ENCODE peak calls at places on chromosome 12, in five cellular contexts. One of them, this sample, is unnamed.

GRCh38 chr12:5461966-5462365 is 30.1 kb downstream of the NTF3 start:
- DNase-seq in GM12878: no peak
- DNase-seq in K562: no peak
- DNase-seq in HepG2: no peak
- DNase-seq in HEK293T: no peak
- DNase-seq in this sample: no peak

GRCh38 chr12:90653051-90653450 is 301.9 kb downstream of the CCER1 start:
- DNase-seq in GM12878: no peak
- DNase-seq in K562: no peak
- DNase-seq in HEK293T: no peak
- DNase-seq in HepG2: no peak
- DNase-seq in this sample: no peak

GRCh38 chr12:50753232-50753769 is 10.6 kb upstream of the ATF1 start:
- DNase-seq in HEK293T: no peak
- DNase-seq in HepG2: no peak
- DNase-seq in GM12878: no peak
- DNase-seq in K562: no peak
- DNase-seq in this sample: no peak

GRCh38 chr12:94244165-94245133 is 96.1 kb downstream of the PLXNC1 start:
- DNase-seq in HEK293T: no peak
- DNase-seq in HepG2: no peak
- DNase-seq in GM12878: no peak
- DNase-seq in K562: no peak
- DNase-seq in this sample: no peak

GRCh38 chr12:70853326-70853725 is 67.2 kb downstream of the PTPRR start:
- DNase-seq in GM12878: no peak
- DNase-seq in K562: no peak
- DNase-seq in HepG2: peak; percentile 2
- DNase-seq in HEK293T: no peak
- DNase-seq in this sample: no peak

GRCh38 chr12:116201908-116202307 is 75.6 kb downstream of the MED13L start:
- DNase-seq in K562: no peak
- DNase-seq in HEK293T: no peak
- DNase-seq in GM12878: no peak
- DNase-seq in HepG2: no peak
- DNase-seq in this sample: no peak

GRCh38 chr12:131129839-131130238 is 176.1 kb downstream of the ADGRD1 start:
- DNase-seq in K562: no peak
- DNase-seq in GM12878: no peak
- DNase-seq in HEK293T: no peak
- DNase-seq in HepG2: no peak
- DNase-seq in this sample: peak; percentile 91

GRCh38 chr12:57216014-57216891 is at the start of gene NXPH4:
- DNase-seq in HEK293T: peak; percentile 58
- DNase-seq in K562: peak; percentile 95
- DNase-seq in HepG2: no peak
- DNase-seq in GM12878: no peak
- DNase-seq in this sample: peak; percentile 79

GRCh38 chr12:52634266-52635056 is 16.1 kb upstream of the KRT73 start:
- DNase-seq in K562: no peak
- DNase-seq in HepG2: no peak
- DNase-seq in HEK293T: no peak
- DNase-seq in GM12878: no peak
- DNase-seq in this sample: no peak

GRCh38 chr12:93022603-93023340 is 93.7 kb upstream of the EEA1 start:
- DNase-seq in HepG2: no peak
- DNase-seq in HEK293T: no peak
- DNase-seq in GM12878: no peak
- DNase-seq in K562: no peak
- DNase-seq in this sample: no peak

GRCh38 chr12:2652011-2652400 is 142.8 kb upstream of the FKBP4 start:
- DNase-seq in HEK293T: no peak
- DNase-seq in HepG2: no peak
- DNase-seq in GM12878: no peak
- DNase-seq in K562: no peak
- DNase-seq in this sample: no peak

GRCh38 chr12:70982991-70983390 is 62.5 kb upstream of the PTPRR start:
- DNase-seq in HepG2: no peak
- DNase-seq in HEK293T: no peak
- DNase-seq in K562: no peak
- DNase-seq in GM12878: no peak
- DNase-seq in this sample: no peak

GRCh38 chr12:132379996-132380395 is 50.6 kb upstream of the GALNT9 start:
- DNase-seq in HEK293T: peak; percentile 56
- DNase-seq in K562: no peak
- DNase-seq in HepG2: no peak
- DNase-seq in GM12878: no peak
- DNase-seq in this sample: peak; percentile 71

GRCh38 chr12:92134638-92135274 is 10.9 kb downstream of the BTG1 start:
- DNase-seq in K562: no peak
- DNase-seq in HepG2: no peak
- DNase-seq in HEK293T: no peak
- DNase-seq in GM12878: no peak
- DNase-seq in this sample: no peak

GRCh38 chr12:88334271-88334670 is 192.2 kb downstream of the TMTC3 start:
- DNase-seq in GM12878: peak; percentile 15
- DNase-seq in HEK293T: no peak
- DNase-seq in HepG2: no peak
- DNase-seq in K562: no peak
- DNase-seq in this sample: no peak

GRCh38 chr12:32891956-32892355 is 4.6 kb downstream of the PKP2 start:
- DNase-seq in HepG2: peak; percentile 75
- DNase-seq in K562: no peak
- DNase-seq in HEK293T: no peak
- DNase-seq in GM12878: no peak
- DNase-seq in this sample: no peak

GRCh38 chr12:11555743-11556625 is 93.5 kb upstream of the ETV6 start:
- DNase-seq in GM12878: no peak
- DNase-seq in HEK293T: no peak
- DNase-seq in K562: no peak
- DNase-seq in HepG2: no peak
- DNase-seq in this sample: no peak

GRCh38 chr12:115897718-115898117 is 379.8 kb downstream of the MED13L start:
- DNase-seq in HepG2: no peak
- DNase-seq in K562: no peak
- DNase-seq in GM12878: no peak
- DNase-seq in HEK293T: no peak
- DNase-seq in this sample: no peak

GRCh38 chr12:53063708-53064612 is 14.1 kb downstream of the TNS2 start:
- DNase-seq in HEK293T: no peak
- DNase-seq in GM12878: no peak
- DNase-seq in K562: no peak
- DNase-seq in HepG2: no peak
- DNase-seq in this sample: no peak

GRCh38 chr12:68040450-68041075 is 51.3 kb downstream of the IFNG-AS1 start:
- DNase-seq in HEK293T: peak; percentile 76
- DNase-seq in GM12878: peak; percentile 26
- DNase-seq in HepG2: peak; percentile 53
- DNase-seq in K562: peak; percentile 66
- DNase-seq in this sample: peak; percentile 72

GRCh38 chr12:83172441-83172840 is 485.7 kb downstream of the TMTC2 start:
- DNase-seq in HEK293T: no peak
- DNase-seq in HepG2: no peak
- DNase-seq in GM12878: no peak
- DNase-seq in K562: no peak
- DNase-seq in this sample: no peak

GRCh38 chr12:125121095-125121494 is 55.9 kb downstream of the AACS start:
- DNase-seq in HepG2: no peak
- DNase-seq in K562: no peak
- DNase-seq in GM12878: no peak
- DNase-seq in HEK293T: no peak
- DNase-seq in this sample: no peak

GRCh38 chr12:104505095-104505819 is 48.5 kb downstream of the CHST11 start:
- DNase-seq in K562: no peak
- DNase-seq in HEK293T: no peak
- DNase-seq in HepG2: no peak
- DNase-seq in GM12878: peak; percentile 64
- DNase-seq in this sample: no peak

GRCh38 chr12:118377005-118377890 is 893 bp downstream of the SUDS3 start:
- DNase-seq in GM12878: no peak
- DNase-seq in K562: no peak
- DNase-seq in HEK293T: no peak
- DNase-seq in HepG2: no peak
- DNase-seq in this sample: peak; percentile 23

GRCh38 chr12:54993181-54993835 is 8.7 kb upstream of the TESPA1 start:
- DNase-seq in K562: peak; percentile 65
- DNase-seq in GM12878: no peak
- DNase-seq in HepG2: peak; percentile 59
- DNase-seq in HEK293T: peak; percentile 66
- DNase-seq in this sample: peak; percentile 60

GRCh38 chr12:78018146-78018910 is 187.6 kb downstream of the NAV3 start:
- DNase-seq in HEK293T: no peak
- DNase-seq in K562: no peak
- DNase-seq in GM12878: no peak
- DNase-seq in HepG2: peak; percentile 3
- DNase-seq in this sample: no peak

GRCh38 chr12:16756833-16757552 is 151.0 kb upstream of the LMO3 start:
- DNase-seq in HEK293T: no peak
- DNase-seq in GM12878: peak; percentile 3
- DNase-seq in K562: no peak
- DNase-seq in HepG2: no peak
- DNase-seq in this sample: peak; percentile 0

GRCh38 chr12:12705833-12706520 is 10.0 kb upstream of the GPR19 start:
- DNase-seq in K562: no peak
- DNase-seq in HEK293T: no peak
- DNase-seq in GM12878: no peak
- DNase-seq in HepG2: no peak
- DNase-seq in this sample: no peak

GRCh38 chr12:84793558-84794367 is 118.8 kb downstream of the SLC6A15 start:
- DNase-seq in K562: no peak
- DNase-seq in GM12878: no peak
- DNase-seq in HEK293T: no peak
- DNase-seq in HepG2: no peak
- DNase-seq in this sample: no peak

GRCh38 chr12:52119398-52120254 is 40.1 kb downstream of the SMIM41 start:
- DNase-seq in HepG2: peak; percentile 70
- DNase-seq in HEK293T: peak; percentile 79
- DNase-seq in GM12878: no peak
- DNase-seq in K562: peak; percentile 82
- DNase-seq in this sample: peak; percentile 59

GRCh38 chr12:121866331-121866730 is 7.7 kb upstream of the HPD start:
- DNase-seq in K562: no peak
- DNase-seq in GM12878: no peak
- DNase-seq in HepG2: no peak
- DNase-seq in HEK293T: no peak
- DNase-seq in this sample: no peak

GRCh38 chr12:85016423-85016822 is 19.7 kb downstream of the TSPAN19 start:
- DNase-seq in K562: no peak
- DNase-seq in GM12878: no peak
- DNase-seq in HEK293T: no peak
- DNase-seq in HepG2: peak; percentile 23
- DNase-seq in this sample: no peak

GRCh38 chr12:16294589-16294988 is 17.1 kb upstream of the SLC15A5 start:
- DNase-seq in HepG2: no peak
- DNase-seq in GM12878: no peak
- DNase-seq in K562: no peak
- DNase-seq in HEK293T: no peak
- DNase-seq in this sample: no peak

GRCh38 chr12:113926792-113927191 is 39.3 kb downstream of the RBM19 start:
- DNase-seq in HEK293T: no peak
- DNase-seq in HepG2: no peak
- DNase-seq in GM12878: no peak
- DNase-seq in K562: no peak
- DNase-seq in this sample: no peak

GRCh38 chr12:91804533-91804932 is 341.1 kb downstream of the BTG1 start:
- DNase-seq in K562: no peak
- DNase-seq in GM12878: no peak
- DNase-seq in HepG2: no peak
- DNase-seq in HEK293T: no peak
- DNase-seq in this sample: no peak

GRCh38 chr12:84599539-84599938 is 313.1 kb downstream of the SLC6A15 start:
- DNase-seq in HEK293T: peak; percentile 15
- DNase-seq in HepG2: no peak
- DNase-seq in K562: no peak
- DNase-seq in GM12878: no peak
- DNase-seq in this sample: no peak

DNA sequence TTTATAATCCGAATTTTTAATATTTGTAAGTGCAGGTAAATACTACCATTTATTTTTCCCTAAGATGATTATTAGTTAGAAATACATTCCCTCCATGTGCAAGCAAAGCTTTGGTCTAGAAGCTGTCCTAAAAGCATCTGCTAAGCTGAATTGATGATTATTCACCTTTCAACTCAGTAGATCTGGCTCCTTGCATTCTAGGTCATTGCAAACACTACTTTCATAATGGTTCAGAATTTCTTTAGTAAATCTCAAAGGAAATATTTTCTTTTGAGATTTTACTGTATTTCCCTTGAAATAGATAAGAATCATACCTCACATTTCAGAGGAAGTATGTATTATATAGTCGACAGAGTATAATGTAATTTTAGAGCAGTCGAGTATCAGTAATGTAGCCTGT is 2.4 kb downstream of the ETNK1 start:
- DNase-seq in HEK293T: no peak
- DNase-seq in HepG2: no peak
- DNase-seq in GM12878: no peak
- DNase-seq in K562: no peak
- DNase-seq in this sample: no peak
- TF ChIP-seq FOXM1 in HEK293T: no peak
- TF ChIP-seq FOXM1 in HepG2: no peak
- TF ChIP-seq FOXM1 in GM12878: no peak
- TF ChIP-seq FOXM1 in K562: no peak
- TF ChIP-seq FOXM1 in this sample: no peak

GRCh38 chr12:45852508-45852907 is 123.0 kb downstream of the ARID2 start:
- DNase-seq in HepG2: no peak
- DNase-seq in HEK293T: no peak
- DNase-seq in GM12878: no peak
- DNase-seq in K562: no peak
- DNase-seq in this sample: no peak

GRCh38 chr12:45849289-45849688 is 119.8 kb downstream of the ARID2 start:
- DNase-seq in K562: no peak
- DNase-seq in HEK293T: no peak
- DNase-seq in GM12878: no peak
- DNase-seq in HepG2: no peak
- DNase-seq in this sample: no peak

GRCh38 chr12:45850302-45850701 is 120.8 kb downstream of the ARID2 start:
- DNase-seq in HepG2: no peak
- DNase-seq in GM12878: no peak
- DNase-seq in HEK293T: no peak
- DNase-seq in K562: no peak
- DNase-seq in this sample: no peak

GRCh38 chr12:45853550-45853949 is 124.0 kb downstream of the ARID2 start:
- DNase-seq in HEK293T: no peak
- DNase-seq in K562: no peak
- DNase-seq in GM12878: no peak
- DNase-seq in HepG2: no peak
- DNase-seq in this sample: no peak
- TF ChIP-seq FOXM1 in HEK293T: no peak
- TF ChIP-seq FOXM1 in K562: no peak
- TF ChIP-seq FOXM1 in GM12878: no peak
- TF ChIP-seq FOXM1 in HepG2: no peak
- TF ChIP-seq FOXM1 in this sample: no peak

GRCh38 chr12:106493531-106493930 is 89.3 kb upstream of the RFX4 start:
- DNase-seq in K562: no peak
- DNase-seq in HepG2: peak; percentile 71
- DNase-seq in HEK293T: no peak
- DNase-seq in GM12878: no peak
- DNase-seq in this sample: peak; percentile 26
- TF ChIP-seq FOXM1 in K562: no peak
- TF ChIP-seq FOXM1 in HepG2: no peak
- TF ChIP-seq FOXM1 in HEK293T: no peak
- TF ChIP-seq FOXM1 in GM12878: no peak
- TF ChIP-seq FOXM1 in this sample: no peak

GRCh38 chr12:127108360-127109215 is 1158.4 kb upstream of the TMEM132C start:
- DNase-seq in GM12878: no peak
- DNase-seq in HepG2: peak; percentile 15
- DNase-seq in HEK293T: peak; percentile 38
- DNase-seq in K562: peak; percentile 65
- DNase-seq in this sample: peak; percentile 62
- TF ChIP-seq FOXM1 in GM12878: no peak
- TF ChIP-seq FOXM1 in HepG2: no peak
- TF ChIP-seq FOXM1 in HEK293T: no peak
- TF ChIP-seq FOXM1 in K562: no peak
- TF ChIP-seq FOXM1 in this sample: no peak